ENCODE peak calls at places on chromosomes 13 and 19, in ten cellular contexts. One of them, this sample, is unnamed.

GRCh38 chr19:54311486-54311885 is 1.5 kb downstream of the LILRA5 start:
- DNase-seq in myocyte: no peak
- DNase-seq in astrocyte: no peak
- DNase-seq in GM12891: no peak
- DNase-seq in Right ventricle myocardium superior: no peak
- DNase-seq in NCI-H146: no peak
- DNase-seq in substantia nigra: no peak
- DNase-seq in gastrocnemius medialis: no peak
- DNase-seq in psoas muscle: no peak
- DNase-seq in AG10803: no peak
- DNase-seq in this sample: no peak

GRCh38 chr13:113586661-113587479 is 2.3 kb downstream of the TFDP1 start:
- DNase-seq in astrocyte: no peak
- DNase-seq in NCI-H146: no peak
- DNase-seq in AG10803: no peak
- DNase-seq in psoas muscle: no peak
- DNase-seq in gastrocnemius medialis: no peak
- DNase-seq in GM12891: no peak
- DNase-seq in substantia nigra: no peak
- DNase-seq in myocyte: no peak
- DNase-seq in Right ventricle myocardium superior: peak; percentile 16
- DNase-seq in this sample: no peak

GRCh38 chr13:96539791-96540190 is 449.9 kb downstream of the HS6ST3 start:
- DNase-seq in AG10803: no peak
- DNase-seq in GM12891: no peak
- DNase-seq in astrocyte: no peak
- DNase-seq in myocyte: peak; percentile 18
- DNase-seq in Right ventricle myocardium superior: no peak
- DNase-seq in NCI-H146: no peak
- DNase-seq in psoas muscle: no peak
- DNase-seq in substantia nigra: no peak
- DNase-seq in gastrocnemius medialis: no peak
- DNase-seq in this sample: no peak

GRCh38 chr19:13211426-13212308 is 61.5 kb downstream of the IER2 start:
- DNase-seq in Right ventricle myocardium superior: no peak
- DNase-seq in myocyte: no peak
- DNase-seq in AG10803: no peak
- DNase-seq in astrocyte: no peak
- DNase-seq in GM12891: no peak
- DNase-seq in psoas muscle: no peak
- DNase-seq in NCI-H146: no peak
- DNase-seq in gastrocnemius medialis: no peak
- DNase-seq in substantia nigra: no peak
- DNase-seq in this sample: no peak

GRCh38 chr19:15124572-15125231 is 17.5 kb downstream of the SYDE1 start:
- DNase-seq in AG10803: no peak
- DNase-seq in psoas muscle: no peak
- DNase-seq in gastrocnemius medialis: no peak
- DNase-seq in substantia nigra: no peak
- DNase-seq in myocyte: no peak
- DNase-seq in NCI-H146: peak; percentile 49
- DNase-seq in GM12891: no peak
- DNase-seq in astrocyte: no peak
- DNase-seq in Right ventricle myocardium superior: no peak
- DNase-seq in this sample: no peak

GRCh38 chr19:46610851-46611770 is 10.0 kb downstream of the CALM3 start:
- DNase-seq in AG10803: peak; percentile 69
- DNase-seq in Right ventricle myocardium superior: peak; percentile 24
- DNase-seq in myocyte: peak; percentile 62
- DNase-seq in NCI-H146: no peak
- DNase-seq in substantia nigra: no peak
- DNase-seq in GM12891: peak; percentile 27
- DNase-seq in astrocyte: peak; percentile 66
- DNase-seq in gastrocnemius medialis: no peak
- DNase-seq in psoas muscle: no peak
- DNase-seq in this sample: no peak

GRCh38 chr13:91647361-91647970 is 249.0 kb downstream of the GPC5 start:
- DNase-seq in myocyte: no peak
- DNase-seq in GM12891: no peak
- DNase-seq in AG10803: no peak
- DNase-seq in psoas muscle: no peak
- DNase-seq in substantia nigra: peak; percentile 1
- DNase-seq in gastrocnemius medialis: no peak
- DNase-seq in astrocyte: peak; percentile 36
- DNase-seq in NCI-H146: peak; percentile 27
- DNase-seq in Right ventricle myocardium superior: peak; percentile 37
- DNase-seq in this sample: no peak

GRCh38 chr13:68697551-68697950 is 1410.1 kb upstream of the ATXN8OS start:
- DNase-seq in psoas muscle: no peak
- DNase-seq in substantia nigra: no peak
- DNase-seq in GM12891: no peak
- DNase-seq in gastrocnemius medialis: no peak
- DNase-seq in myocyte: no peak
- DNase-seq in astrocyte: peak; percentile 59
- DNase-seq in AG10803: no peak
- DNase-seq in NCI-H146: peak; percentile 48
- DNase-seq in Right ventricle myocardium superior: no peak
- DNase-seq in this sample: no peak

GRCh38 chr13:30126903-30127428 is 180.4 kb downstream of the KATNAL1 start:
- DNase-seq in Right ventricle myocardium superior: no peak
- DNase-seq in gastrocnemius medialis: no peak
- DNase-seq in GM12891: no peak
- DNase-seq in NCI-H146: no peak
- DNase-seq in myocyte: no peak
- DNase-seq in substantia nigra: no peak
- DNase-seq in astrocyte: no peak
- DNase-seq in psoas muscle: no peak
- DNase-seq in AG10803: peak; percentile 26
- DNase-seq in this sample: no peak

GRCh38 chr19:18783958-18784785 is 6.9 kb downstream of the COMP start:
- DNase-seq in gastrocnemius medialis: no peak
- DNase-seq in myocyte: no peak
- DNase-seq in AG10803: no peak
- DNase-seq in NCI-H146: no peak
- DNase-seq in Right ventricle myocardium superior: no peak
- DNase-seq in psoas muscle: no peak
- DNase-seq in GM12891: no peak
- DNase-seq in substantia nigra: no peak
- DNase-seq in astrocyte: no peak
- DNase-seq in this sample: no peak

GRCh38 chr19:41000310-41000737 is 9.2 kb downstream of the CYP2B6 start:
- DNase-seq in NCI-H146: no peak
- DNase-seq in GM12891: no peak
- DNase-seq in psoas muscle: no peak
- DNase-seq in astrocyte: no peak
- DNase-seq in AG10803: no peak
- DNase-seq in myocyte: no peak
- DNase-seq in gastrocnemius medialis: no peak
- DNase-seq in substantia nigra: no peak
- DNase-seq in Right ventricle myocardium superior: no peak
- DNase-seq in this sample: no peak